ENCODE peak calls at places on chromosomes 4 and X, in seven cellular contexts. K is NCI-H1694; P is CD8-positive, alpha-beta T cell; S is HFFc6; Q is GM13976; J is Right ventricle myocardium superior; Z is psoas muscle. A is an unnamed sample.

GRCh38 chr4:82594466-82594865 is 32.7 kb upstream of the TMEM150C start:
- DNase-seq in J (no peak), P (no peak), S (no peak), Z (no peak), Q (no peak), K (no peak), A (no peak)

GRCh38 chr4:105520819-105521790 is 31.3 kb upstream of the ARHGEF38 start:
- DNase-seq in J (no peak), S (peak), K (peak), P (no peak), Z (no peak), Q (peak), A (peak)

GRCh38 chrX:10749113-10749512 is 128.7 kb upstream of the MID1 start:
- DNase-seq in J (no peak), K (no peak), Q (no peak), S (peak), Z (no peak), P (no peak), A (no peak)

GRCh38 chr4:169142390-169142789 is 128.4 kb downstream of the SH3RF1 start:
- DNase-seq in P (no peak), K (no peak), Z (no peak), J (no peak), S (no peak), Q (no peak), A (no peak)

GRCh38 chr4:67087897-67088296 is 457.4 kb downstream of the CENPC start:
- DNase-seq in Q (peak), J (no peak), P (no peak), K (no peak), S (no peak), Z (no peak), A (no peak)

GRCh38 chrX:155893513-155893912 is 12.4 kb downstream of the VAMP7 start:
- DNase-seq in P (no peak), K (no peak), Z (no peak), Q (no peak), J (no peak), S (no peak), A (no peak)

GRCh38 chr4:76784237-76784636 is 113.7 kb downstream of the SOWAHB start:
- DNase-seq in K (no peak), S (no peak), J (no peak), Z (no peak), P (no peak), Q (no peak), A (no peak)

GRCh38 chr4:122830392-122831095 is 3.9 kb downstream of the FGF2 start:
- DNase-seq in J (no peak), Z (no peak), K (no peak), S (no peak), Q (no peak), P (no peak), A (no peak)

GRCh38 chr4:4426511-4427477 is 39.9 kb downstream of the NSG1 start:
- DNase-seq in S (no peak), P (peak), K (no peak), Q (no peak), J (no peak), Z (no peak), A (no peak)

GRCh38 chrX:72052415-72053090 is 79.2 kb downstream of the RTL5 start:
- DNase-seq in Z (no peak), K (no peak), Q (no peak), S (no peak), J (no peak), P (no peak), A (no peak)

GRCh38 chrX:13376857-13377441 is 57.1 kb upstream of the ATXN3L start:
- DNase-seq in J (no peak), Q (peak), Z (no peak), S (peak), P (no peak), K (peak), A (peak)

GRCh38 chr4:156983366-156983765 is 11.8 kb upstream of the PDGFC start:
- DNase-seq in J (no peak), S (peak), Z (no peak), P (no peak), Q (no peak), K (no peak), A (no peak)

GRCh38 chrX:110050386-110050785 is 47.5 kb downstream of the TMEM164 start:
- DNase-seq in J (no peak), Q (no peak), Z (no peak), P (no peak), K (no peak), S (no peak), A (no peak)

GRCh38 chr4:82891728-82892466 is 944 bp upstream of the SEC31A start:
- DNase-seq in S (peak), Z (no peak), J (no peak), Q (no peak), P (no peak), K (no peak), A (no peak)

GRCh38 chr4:107423677-107424405 is 296.2 kb downstream of the PAPSS1 start:
- DNase-seq in K (no peak), S (no peak), P (no peak), Q (no peak), Z (no peak), J (no peak), A (no peak)

GRCh38 chr4:108172231-108172779 is 3.6 kb upstream of the LEF1 start:
- DNase-seq in K (no peak), Z (peak), P (peak), J (no peak), S (no peak), Q (peak), A (no peak)

GRCh38 chr4:106344324-106344970 is 24.1 kb downstream of the GIMD1 start:
- DNase-seq in J (no peak), P (no peak), K (no peak), Q (no peak), Z (no peak), S (peak), A (no peak)

GRCh38 chrX:25544641-25545040 is 528.9 kb upstream of the ARX start:
- DNase-seq in K (no peak), P (no peak), S (no peak), J (no peak), Z (no peak), Q (no peak), A (no peak)

GRCh38 chr4:48380583-48381167 is 39.3 kb downstream of the SLAIN2 start:
- DNase-seq in K (no peak), J (no peak), S (no peak), Q (no peak), Z (no peak), P (no peak), A (no peak)

GRCh38 chrX:78104447-78105176 is 564 bp downstream of the PGK1 start:
- DNase-seq in K (no peak), S (peak), J (peak), Q (peak), P (no peak), Z (peak), A (no peak)

GRCh38 chrX:318739-319578 is at the start of gene GTPBP6:
- DNase-seq in K (no peak), Q (peak), J (peak), P (peak), Z (peak), S (peak), A (peak)

GRCh38 chr4:173325007-173325736 is 9.0 kb downstream of the HMGB2 start:
- DNase-seq in S (no peak), Q (no peak), J (no peak), Z (no peak), K (no peak), P (no peak), A (no peak)

GRCh38 chrX:136806891-136807410 is 26.2 kb upstream of the ARHGEF6 start:
- DNase-seq in Q (no peak), J (no peak), K (no peak), Z (no peak), S (no peak), P (no peak), A (no peak)

GRCh38 chr4:186746581-186746980 is 22.9 kb upstream of the FAT1 start:
- DNase-seq in Z (no peak), P (no peak), J (no peak), Q (no peak), K (no peak), S (peak), A (no peak)

GRCh38 chr4:94877973-94878372 is 120.2 kb downstream of the BMPR1B start:
- DNase-seq in S (peak), J (no peak), P (no peak), Z (no peak), Q (no peak), K (no peak), A (no peak)

GRCh38 chr4:121800638-121800960 is 524 bp upstream of the EXOSC9 start:
- DNase-seq in P (no peak), Q (no peak), Z (no peak), S (no peak), J (no peak), K (no peak), A (no peak)

GRCh38 chr4:2330119-2331042 is 68.5 kb upstream of the MXD4 start:
- DNase-seq in S (peak), P (no peak), Q (no peak), J (no peak), K (no peak), Z (no peak), A (no peak)

GRCh38 chrX:335758-336155 is 17.2 kb upstream of the GTPBP6 start:
- DNase-seq in Z (peak), S (no peak), Q (no peak), J (peak), P (no peak), K (no peak), A (no peak)

GRCh38 chr4:165343353-165344191 is 16.1 kb downstream of the MSMO1 start:
- DNase-seq in Z (no peak), S (no peak), J (no peak), P (no peak), Q (no peak), K (no peak), A (no peak)

GRCh38 chrX:131828482-131828881 is 194.6 kb upstream of the STK26 start:
- DNase-seq in Z (no peak), Q (no peak), P (no peak), K (peak), S (no peak), J (no peak), A (no peak)

GRCh38 chr4:184288451-184289178 is 70.9 kb upstream of the ENPP6 start:
- DNase-seq in K (no peak), Q (peak), J (no peak), P (peak), S (no peak), Z (no peak), A (no peak)

GRCh38 chrX:42948723-42949122 is 170.8 kb upstream of the PPP1R2C start:
- DNase-seq in S (no peak), J (no peak), Q (no peak), Z (no peak), K (no peak), P (no peak), A (no peak)

GRCh38 chr4:185991750-185992149 is 77.2 kb upstream of the TLR3 start:
- DNase-seq in Q (no peak), P (no peak), Z (no peak), K (no peak), J (no peak), S (no peak), A (no peak)

GRCh38 chr4:132557660-132558059 is 591.4 kb upstream of the PCDH10 start:
- DNase-seq in S (peak), K (no peak), P (no peak), Q (no peak), Z (no peak), J (no peak), A (no peak)

GRCh38 chrX:77160301-77160700 is 286.9 kb upstream of the FGF16 start:
- DNase-seq in P (no peak), K (no peak), Q (no peak), Z (peak), J (no peak), S (no peak), A (no peak)

GRCh38 chr4:83011779-83012630 is 1.4 kb upstream of the LIN54 start:
- DNase-seq in P (peak), K (no peak), Q (peak), Z (peak), S (peak), J (peak), A (no peak)

GRCh38 chr4:143254479-143255216 is 69.9 kb downstream of the USP38 start:
- DNase-seq in Q (no peak), Z (no peak), K (no peak), J (no peak), P (no peak), S (no peak), A (no peak)

GRCh38 chr4:189785257-189785656 is 155.4 kb upstream of the FRG1 start:
- DNase-seq in S (no peak), J (no peak), P (no peak), Q (no peak), Z (no peak), K (no peak), A (no peak)

GRCh38 chr4:110231869-110232268 is 33.5 kb upstream of the ELOVL6 start:
- DNase-seq in P (no peak), J (no peak), S (no peak), K (no peak), Q (no peak), Z (no peak), A (no peak)

A was measured in SK-N-MC.